ENCODE peak calls at places on chromosomes 13 and 19, in seven cellular contexts. H, W, O, A, B, Z and J are unnamed samples.

GRCh38 chr13:75482070-75482819 is at the start of gene TBC1D4:
- DNase-seq in H (peak), W (peak), O (no peak), A (peak), B (peak), Z (peak), J (peak)

GRCh38 chr13:44012910-44013309 is 133.2 kb downstream of the LACC1 start:
- DNase-seq in H (no peak), W (no peak), O (no peak), A (no peak), B (no peak), Z (no peak), J (no peak)

GRCh38 chr13:77516342-77516789 is 19.1 kb upstream of the SCEL start:
- DNase-seq in H (no peak), W (no peak), O (no peak), A (no peak), B (peak), Z (no peak), J (no peak)

GRCh38 chr13:50128406-50129048 is 113.3 kb downstream of the KCNRG start:
- DNase-seq in H (no peak), W (no peak), O (no peak), A (no peak), B (no peak), Z (no peak), J (peak)

GRCh38 chr19:43631491-43631890 is 8.2 kb downstream of the CADM4 start:
- DNase-seq in H (no peak), W (no peak), O (no peak), A (no peak), B (no peak), Z (no peak), J (no peak)

GRCh38 chr13:97574926-97575325 is 141.0 kb downstream of the RAP2A start:
- DNase-seq in H (peak), W (no peak), O (no peak), A (no peak), B (peak), Z (no peak), J (no peak)

GRCh38 chr13:79295906-79296564 is 110.0 kb downstream of the RBM26 start:
- DNase-seq in H (no peak), W (no peak), O (no peak), A (no peak), B (peak), Z (no peak), J (no peak)

GRCh38 chr13:41614671-41615519 is 157.5 kb downstream of the RGCC start:
- DNase-seq in H (peak), W (no peak), O (no peak), A (no peak), B (no peak), Z (no peak), J (no peak)

GRCh38 chr19:7579182-7579581 is 16.5 kb upstream of the CAMSAP3 start:
- DNase-seq in H (no peak), W (no peak), O (no peak), A (no peak), B (no peak), Z (no peak), J (no peak)

GRCh38 chr19:14023404-14024235 is 4.3 kb upstream of the RLN3 start:
- DNase-seq in H (peak), W (peak), O (no peak), A (no peak), B (peak), Z (no peak), J (no peak)

GRCh38 chr13:77513719-77514335 is 21.7 kb upstream of the SCEL start:
- DNase-seq in H (no peak), W (no peak), O (no peak), A (no peak), B (no peak), Z (no peak), J (no peak)

GRCh38 chr13:26964278-26965057 is 203.9 kb upstream of the GPR12 start:
- DNase-seq in H (peak), W (no peak), O (no peak), A (peak), B (peak), Z (no peak), J (no peak)

GRCh38 chr13:110525328-110526319 is 35.9 kb downstream of the RAB20 start:
- DNase-seq in H (peak), W (no peak), O (no peak), A (peak), B (no peak), Z (no peak), J (no peak)

GRCh38 chr13:35771898-35772297 is 295.4 kb upstream of the MAB21L1 start:
- DNase-seq in H (peak), W (no peak), O (no peak), A (no peak), B (peak), Z (peak), J (no peak)

GRCh38 chr13:77429320-77430142 is 102.6 kb upstream of the MYCBP2 start:
- DNase-seq in H (peak), W (no peak), O (no peak), A (peak), B (no peak), Z (peak), J (no peak)

GRCh38 chr19:41888926-41889325 is 5.9 kb downstream of the ARHGEF1 start:
- DNase-seq in H (no peak), W (no peak), O (no peak), A (no peak), B (no peak), Z (no peak), J (no peak)

GRCh38 chr19:18397242-18398202 is at the start of gene LRRC25:
- DNase-seq in H (no peak), W (no peak), O (no peak), A (no peak), B (no peak), Z (no peak), J (no peak)

GRCh38 chr13:91722267-91722884 is 324.0 kb downstream of the GPC5 start:
- DNase-seq in H (peak), W (no peak), O (no peak), A (peak), B (peak), Z (no peak), J (no peak)

GRCh38 chr19:15641901-15642491 is 1.3 kb downstream of the CYP4F3 start:
- DNase-seq in H (no peak), W (no peak), O (no peak), A (no peak), B (no peak), Z (no peak), J (no peak)

GRCh38 chr13:113802090-113802531 is 43.1 kb downstream of the TMEM255B start:
- DNase-seq in H (peak), W (peak), O (no peak), A (no peak), B (peak), Z (peak), J (no peak)

GRCh38 chr13:104315606-104316005 is 1249.4 kb upstream of the SLC10A2 start:
- DNase-seq in H (peak), W (no peak), O (no peak), A (no peak), B (peak), Z (no peak), J (no peak)

GRCh38 chr13:22195726-22196125 is 524.9 kb downstream of the FGF9 start:
- DNase-seq in H (no peak), W (no peak), O (no peak), A (no peak), B (no peak), Z (no peak), J (no peak)

GRCh38 chr19:3642987-3643386 is 16.4 kb upstream of the CACTIN start:
- DNase-seq in H (no peak), W (no peak), O (no peak), A (no peak), B (no peak), Z (no peak), J (no peak)

GRCh38 chr19:10279737-10280442 is 6.9 kb upstream of the ICAM4 start:
- DNase-seq in H (no peak), W (no peak), O (no peak), A (no peak), B (no peak), Z (no peak), J (no peak)

GRCh38 chr13:106129273-106129672 is 406.2 kb downstream of the EFNB2 start:
- DNase-seq in H (no peak), W (no peak), O (no peak), A (no peak), B (no peak), Z (no peak), J (no peak)

GRCh38 chr19:33242911-33243310 is 17.3 kb upstream of the SLC7A10 start:
- DNase-seq in H (no peak), W (no peak), O (no peak), A (no peak), B (no peak), Z (no peak), J (no peak)

GRCh38 chr19:50490991-50491472 is 14.4 kb upstream of the GARIN5A start:
- DNase-seq in H (no peak), W (no peak), O (no peak), A (no peak), B (no peak), Z (no peak), J (no peak)

GRCh38 chr19:362683-363082 is 18.1 kb upstream of the MIER2 start:
- DNase-seq in H (no peak), W (no peak), O (no peak), A (no peak), B (no peak), Z (no peak), J (no peak)

GRCh38 chr13:27977476-27978300 is 8.6 kb upstream of the CDX2 start:
- DNase-seq in H (no peak), W (no peak), O (no peak), A (no peak), B (no peak), Z (no peak), J (no peak)

GRCh38 chr19:8305798-8306197 is 2.4 kb downstream of the CD320 start:
- DNase-seq in H (no peak), W (no peak), O (no peak), A (no peak), B (no peak), Z (no peak), J (no peak)

GRCh38 chr19:42528354-42529247 is at the start of gene CEACAM1:
- DNase-seq in H (peak), W (no peak), O (peak), A (peak), B (peak), Z (no peak), J (peak)